ENCODE peak calls at places on chromosomes 6 and 20, in six cellular contexts. C is heart right ventricle, U is body of pancreas, G is AG04450, O is kidney, M is A549. V is an unnamed sample.

GRCh38 chr6:121573466-121573865 is 138.0 kb downstream of the GJA1 start:
- DNase-seq in C (no peak), U (no peak), G (no peak), O (no peak), M (no peak), V (no peak)

GRCh38 chr6:163725008-163725941 is 310.8 kb downstream of the QKI start:
- DNase-seq in C (no peak), U (no peak), G (no peak), O (no peak), M (no peak), V (no peak)

GRCh38 chr6:165766457-165766856 is 103.4 kb upstream of the PDE10A start:
- DNase-seq in C (peak), U (no peak), G (no peak), O (no peak), M (no peak), V (no peak)

GRCh38 chr6:83954371-83954770 is 79.2 kb upstream of the MRAP2 start:
- DNase-seq in C (no peak), U (no peak), G (no peak), O (no peak), M (no peak), V (no peak)

GRCh38 chr20:12012241-12013222 is 94.8 kb downstream of the BTBD3 start:
- DNase-seq in C (peak), U (peak), G (peak), O (no peak), M (peak), V (no peak)

GRCh38 chr6:18387061-18387721 is at the start of gene RNF144B:
- DNase-seq in C (peak), U (peak), G (no peak), O (peak), M (peak), V (peak)

GRCh38 chr6:163354085-163354484 is 60.4 kb upstream of the QKI start:
- DNase-seq in C (no peak), U (no peak), G (no peak), O (no peak), M (no peak), V (no peak)

GRCh38 chr20:20551409-20551808 is 161.0 kb downstream of the RALGAPA2 start:
- DNase-seq in C (no peak), U (no peak), G (no peak), O (no peak), M (no peak), V (no peak)

GRCh38 chr20:44153636-44154043 is 33.3 kb downstream of the JPH2 start:
- DNase-seq in C (no peak), U (no peak), G (no peak), O (no peak), M (no peak), V (no peak)

GRCh38 chr6:108581932-108582500 is 21.3 kb downstream of the FOXO3 start:
- DNase-seq in C (no peak), U (no peak), G (no peak), O (no peak), M (no peak), V (no peak)

GRCh38 chr20:58514321-58515239 is 619 bp downstream of the APCDD1L start:
- DNase-seq in C (no peak), U (no peak), G (no peak), O (no peak), M (no peak), V (no peak)

GRCh38 chr6:56637640-56638039 is 5.0 kb downstream of the DST start:
- DNase-seq in C (no peak), U (no peak), G (peak), O (no peak), M (peak), V (no peak)

GRCh38 chr20:50409495-50409894 is 100.7 kb upstream of the PTPN1 start:
- DNase-seq in C (no peak), U (no peak), G (no peak), O (no peak), M (no peak), V (no peak)

GRCh38 chr20:9119776-9120175 is 50.9 kb downstream of the PLCB4 start:
- DNase-seq in C (peak), U (peak), G (no peak), O (no peak), M (no peak), V (peak)

GRCh38 chr20:32911355-32911754 is 52.6 kb downstream of the EFCAB8 start:
- DNase-seq in C (no peak), U (no peak), G (no peak), O (peak), M (no peak), V (no peak)

GRCh38 chr20:63978319-63979220 is 872 bp downstream of the SAMD10 start:
- DNase-seq in C (peak), U (peak), G (no peak), O (peak), M (no peak), V (no peak)

GRCh38 chr20:64224344-64225165 is 31.0 kb upstream of the PCMTD2 start:
- DNase-seq in C (peak), U (no peak), G (peak), O (no peak), M (no peak), V (peak)

GRCh38 chr6:165573671-165574070 is 89.4 kb downstream of the PDE10A start:
- DNase-seq in C (peak), U (peak), G (no peak), O (peak), M (peak), V (peak)

GRCh38 chr20:25863536-25864325 is 167.1 kb upstream of the ZNF337 start:
- DNase-seq in C (no peak), U (no peak), G (no peak), O (peak), M (no peak), V (no peak)

GRCh38 chr6:37987008-37987407 is 167.5 kb downstream of the ZFAND3 start:
- DNase-seq in C (no peak), U (no peak), G (no peak), O (no peak), M (no peak), V (no peak)

GRCh38 chr6:40755046-40755681 is 168.0 kb upstream of the LRFN2 start:
- DNase-seq in C (no peak), U (no peak), G (peak), O (peak), M (no peak), V (no peak)

GRCh38 chr6:160139420-160139851 is 17.8 kb downstream of the SLC22A1 start:
- DNase-seq in C (no peak), U (no peak), G (peak), O (no peak), M (peak), V (peak)

GRCh38 chr6:95690328-95690727 is 113.0 kb downstream of the MANEA start:
- DNase-seq in C (no peak), U (no peak), G (no peak), O (no peak), M (no peak), V (no peak)

GRCh38 chr6:154395878-154396277 is 39.3 kb upstream of the IPCEF1 start:
- DNase-seq in C (no peak), U (no peak), G (no peak), O (no peak), M (no peak), V (no peak)

GRCh38 chr6:157045831-157046454 is 268.8 kb downstream of the ARID1B start:
- DNase-seq in C (no peak), U (no peak), G (no peak), O (no peak), M (peak), V (no peak)

GRCh38 chr20:64053841-64054661 is 4.6 kb upstream of the SOX18 start:
- DNase-seq in C (peak), U (no peak), G (no peak), O (peak), M (peak), V (no peak)

GRCh38 chr6:131199568-131200272 is 64.5 kb downstream of the AKAP7 start:
- DNase-seq in C (peak), U (no peak), G (no peak), O (no peak), M (peak), V (no peak)

GRCh38 chr20:58310291-58310782 is 822 bp downstream of the RAB22A start:
- DNase-seq in C (no peak), U (no peak), G (no peak), O (no peak), M (no peak), V (no peak)

GRCh38 chr6:44932651-44933091 is 395.5 kb upstream of the RUNX2 start:
- DNase-seq in C (no peak), U (no peak), G (no peak), O (no peak), M (no peak), V (no peak)

GRCh38 chr20:33466303-33466646 is 22.7 kb upstream of the SNTA1 start:
- DNase-seq in C (no peak), U (no peak), G (no peak), O (no peak), M (no peak), V (no peak)

GRCh38 chr6:41046084-41046483 is 3.8 kb downstream of the TSPO2 start:
- DNase-seq in C (no peak), U (no peak), G (no peak), O (no peak), M (no peak), V (no peak)

GRCh38 chr6:169571123-169571962 is 130.5 kb downstream of the WDR27 start:
- DNase-seq in C (no peak), U (no peak), G (no peak), O (no peak), M (peak), V (peak)

GRCh38 chr20:59123011-59123676 is 40.5 kb upstream of the ZNF831 start:
- DNase-seq in C (no peak), U (no peak), G (no peak), O (no peak), M (no peak), V (no peak)

GRCh38 chr6:83696674-83697073 is 12.2 kb downstream of the SNAP91 start:
- DNase-seq in C (no peak), U (no peak), G (no peak), O (no peak), M (no peak), V (peak)

GRCh38 chr6:22049002-22049401 is 247.8 kb downstream of the PRL start:
- DNase-seq in C (no peak), U (no peak), G (no peak), O (no peak), M (no peak), V (no peak)

DNA sequence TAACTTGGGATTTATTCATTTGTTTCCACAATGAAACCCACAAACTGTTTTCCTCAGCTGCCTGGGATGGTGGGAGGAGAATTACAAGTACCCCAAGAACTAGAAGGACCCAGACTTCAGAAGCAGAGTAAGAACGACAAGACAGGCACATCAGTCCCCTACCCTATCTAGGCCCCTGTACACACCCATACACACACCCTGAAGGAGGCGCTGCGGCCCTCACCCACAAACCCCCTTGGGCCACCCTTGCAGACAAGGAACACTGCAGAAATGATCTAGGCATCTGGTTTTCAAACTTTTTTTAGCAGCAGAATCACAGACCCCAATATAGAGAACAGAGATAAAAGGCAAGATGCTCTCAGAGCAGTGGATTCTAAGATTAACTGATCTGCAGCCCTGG is 55.0 kb downstream of the TRERF1 start:
- DNase-seq in C (no peak), U (no peak), G (no peak), O (no peak), M (no peak), V (no peak)
- TF ChIP-seq CTCF in C (no peak), U (no peak), G (no peak), O (no peak), M (no peak), V (no peak)

DNA sequence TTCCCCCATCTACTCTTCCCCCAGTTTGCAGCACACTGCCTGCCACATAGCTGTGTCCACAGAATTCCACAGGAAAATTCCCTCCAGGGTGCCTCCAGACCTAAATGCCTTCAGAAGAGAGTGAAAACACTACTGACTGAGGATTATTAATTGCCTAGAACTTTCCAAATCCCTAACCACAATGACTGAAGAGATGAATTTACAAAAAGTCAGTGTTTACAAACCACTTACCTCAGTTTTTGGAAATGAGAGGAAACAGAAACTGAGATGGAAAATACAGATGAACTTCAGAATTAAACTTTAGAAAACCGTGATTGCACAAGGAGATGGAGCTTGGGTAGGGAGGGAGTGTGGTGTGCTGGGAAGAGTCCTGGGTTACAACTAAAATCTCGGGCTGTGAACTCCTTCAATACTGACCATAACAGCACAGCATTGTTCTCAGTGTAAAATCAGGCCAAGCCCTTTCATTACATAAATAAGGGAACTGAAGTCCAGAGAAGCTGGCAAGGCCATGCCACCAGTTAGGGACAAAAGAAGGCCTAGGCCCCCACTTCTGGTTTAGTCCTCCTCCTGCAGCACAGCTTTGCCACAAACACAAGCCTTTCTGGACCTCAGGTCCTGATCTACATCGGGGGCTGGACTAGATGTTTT is 4.1 kb downstream of the ELMO2 start:
- DNase-seq in C (no peak), U (peak), G (no peak), O (no peak), M (no peak), V (no peak)
- H3K4me3 ChIP-seq in C (no peak), U (no peak), G (no peak), O (no peak), M (no peak), V (no peak)

GRCh38 chr20:23647346-23647745 is 9.6 kb upstream of the CST3 start:
- DNase-seq in C (no peak), U (no peak), G (no peak), O (no peak), M (no peak), V (no peak)
- TF ChIP-seq CTCF in C (no peak), U (no peak), G (no peak), O (no peak), M (no peak), V (no peak)

DNA sequence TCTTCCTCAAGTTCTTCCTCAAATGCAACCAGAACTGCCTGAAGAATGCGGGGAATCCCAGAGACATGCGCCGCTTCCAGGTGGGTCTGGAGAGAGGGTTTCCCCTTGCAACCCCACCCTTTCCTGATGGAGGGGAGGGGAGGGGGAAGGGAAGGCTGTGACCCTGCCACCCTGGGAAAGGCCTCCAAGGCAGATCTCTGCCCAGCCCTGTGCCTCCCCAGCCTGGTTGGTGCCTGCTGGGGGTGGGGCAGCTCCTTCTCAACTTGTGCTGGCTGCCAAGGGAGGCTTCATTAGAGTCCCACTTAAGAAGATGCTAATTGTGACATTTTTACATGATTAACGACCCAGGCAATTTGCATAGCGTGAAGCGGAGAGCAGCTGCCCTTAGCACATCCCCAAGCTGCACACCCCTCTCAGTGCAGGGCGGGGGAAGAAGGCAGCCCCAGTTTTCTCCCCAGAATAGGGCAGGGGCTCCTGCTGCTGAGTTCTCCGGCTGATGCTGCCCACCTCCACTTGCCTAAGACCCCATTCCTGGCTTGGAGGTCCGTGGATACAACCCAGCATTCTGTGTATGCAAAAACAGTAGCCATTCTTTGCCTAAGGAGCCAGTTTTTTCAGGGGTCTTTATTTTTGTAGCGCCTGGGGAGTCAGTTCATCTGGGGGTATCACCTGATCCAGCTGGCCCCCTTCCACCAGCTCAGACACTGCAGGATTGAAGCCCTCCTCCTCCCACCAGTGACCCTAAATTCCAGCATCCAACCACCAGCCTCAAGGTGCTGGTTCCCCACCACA is 51.7 kb downstream of the CPXM1 start:
- DNase-seq in C (peak), U (no peak), G (no peak), O (no peak), M (no peak), V (no peak)
- H3K4me3 ChIP-seq in C (no peak), U (no peak), G (no peak), O (no peak), M (no peak), V (no peak)

GRCh38 chr20:46366826-46367225 is 39.6 kb downstream of the ELMO2 start:
- DNase-seq in C (no peak), U (no peak), G (no peak), O (no peak), M (no peak), V (no peak)

GRCh38 chr20:46368902-46369268 is 37.5 kb downstream of the ELMO2 start:
- DNase-seq in C (no peak), U (no peak), G (no peak), O (no peak), M (no peak), V (no peak)

GRCh38 chr20:46365483-46366215 is 40.8 kb downstream of the ELMO2 start:
- DNase-seq in C (no peak), U (no peak), G (no peak), O (no peak), M (no peak), V (no peak)

GRCh38 chr20:46367967-46368901 is 38.2 kb downstream of the ELMO2 start:
- DNase-seq in C (no peak), U (peak), G (no peak), O (no peak), M (no peak), V (no peak)

DNA sequence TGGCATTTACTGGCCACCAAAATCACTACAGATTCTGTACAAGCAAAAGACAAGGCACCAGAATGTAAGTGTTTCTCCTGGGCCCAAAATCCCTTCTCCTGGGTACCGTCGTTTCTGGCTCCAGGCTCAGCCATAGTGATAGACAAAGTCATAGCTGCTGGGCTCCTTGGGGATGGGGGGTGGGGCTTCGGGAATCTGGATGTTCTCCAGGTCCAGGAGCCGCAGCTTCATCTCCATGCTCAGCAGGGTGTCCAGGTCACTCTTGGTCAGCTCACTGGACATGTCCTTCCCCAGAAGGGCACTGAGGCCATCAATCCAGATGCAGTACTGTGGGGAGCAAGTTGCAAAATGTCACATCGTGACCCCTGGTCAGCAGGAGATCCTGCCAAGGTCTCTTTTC is 39.2 kb downstream of the ELMO2 start:
- DNase-seq in C (no peak), U (no peak), G (no peak), O (no peak), M (no peak), V (no peak)
- TF ChIP-seq CTCF in C (no peak), U (no peak), G (no peak), O (no peak), M (no peak), V (no peak)

GRCh38 chr20:62337558-62338293 is 29.4 kb downstream of the LAMA5 start:
- DNase-seq in C (no peak), U (no peak), G (no peak), O (peak), M (no peak), V (no peak)
- H3K4me3 ChIP-seq in C (no peak), U (no peak), G (no peak), O (no peak), M (no peak), V (no peak)

DNA sequence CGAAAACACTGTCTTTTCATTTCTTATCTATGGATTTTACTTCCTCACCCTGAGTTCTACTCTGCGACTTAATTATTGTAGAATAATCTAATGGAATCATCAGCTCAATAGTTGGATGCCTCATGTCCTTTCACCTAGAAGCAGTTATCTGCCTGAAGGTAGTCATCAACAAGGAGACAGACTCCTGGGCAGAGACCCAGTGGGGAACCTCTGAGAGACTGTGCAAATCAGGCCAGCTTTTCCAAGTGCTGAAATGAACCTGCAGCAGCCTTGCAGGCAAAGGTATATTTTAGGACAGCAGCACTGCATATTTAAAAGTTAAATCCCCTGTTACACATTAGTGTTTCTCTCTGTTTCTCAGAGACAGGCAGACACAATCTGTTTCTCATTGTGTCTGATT is 99.7 kb upstream of the STMND1 start:
- DNase-seq in C (no peak), U (no peak), G (no peak), O (no peak), M (no peak), V (no peak)
- TF ChIP-seq CTCF in C (no peak), U (no peak), G (no peak), O (no peak), M (no peak), V (no peak)